ENCODE peak calls at places on chromosomes 2 and 18, in seven cellular contexts. Z is lower leg skin, R is IMR-90, N is upper lobe of left lung, P is adrenal gland, B is uterus, W is A549. C is an unnamed sample.

GRCh38 chr18:46297621-46298020 is 193.4 kb downstream of the HAUS1 start:
- DNase-seq in Z (no peak), R (no peak), N (no peak), P (no peak), B (no peak), W (no peak), C (no peak)

GRCh38 chr18:8696749-8697211 is 8.6 kb upstream of the MTCL1 start:
- DNase-seq in Z (peak), R (peak), N (peak), P (peak), B (peak), W (peak), C (peak)

GRCh38 chr2:86031151-86031550 is 74.5 kb downstream of the POLR1A start:
- DNase-seq in Z (no peak), R (no peak), N (peak), P (no peak), B (no peak), W (no peak), C (no peak)

GRCh38 chr2:169365093-169365483 is 2.8 kb upstream of the LRP2 start:
- DNase-seq in Z (no peak), R (no peak), N (no peak), P (no peak), B (no peak), W (no peak), C (no peak)

GRCh38 chr2:222969491-222969890 is 82.5 kb upstream of the KCNE4 start:
- DNase-seq in Z (no peak), R (peak), N (no peak), P (no peak), B (no peak), W (no peak), C (no peak)

GRCh38 chr2:85409719-85410583 is at the start of gene CAPG:
- DNase-seq in Z (peak), R (no peak), N (peak), P (no peak), B (peak), W (no peak), C (peak)

GRCh38 chr18:76209597-76209996 is 285.4 kb downstream of the ZNF516 start:
- DNase-seq in Z (no peak), R (peak), N (no peak), P (no peak), B (no peak), W (no peak), C (no peak)

GRCh38 chr2:191930205-191930604 is 83.3 kb upstream of the CAVIN2 start:
- DNase-seq in Z (no peak), R (no peak), N (no peak), P (no peak), B (no peak), W (no peak), C (no peak)

GRCh38 chr2:157830696-157831570 is 45.2 kb downstream of the ACVR1 start:
- DNase-seq in Z (peak), R (peak), N (no peak), P (peak), B (no peak), W (peak), C (no peak)

GRCh38 chr2:38771632-38772031 is 6.4 kb upstream of the GEMIN6 start:
- DNase-seq in Z (no peak), R (peak), N (no peak), P (peak), B (no peak), W (no peak), C (no peak)

GRCh38 chr2:107001081-107001480 is 115.1 kb upstream of the ST6GAL2 start:
- DNase-seq in Z (no peak), R (no peak), N (no peak), P (no peak), B (no peak), W (no peak), C (no peak)

GRCh38 chr2:241956521-241957110 is 87.1 kb downstream of the RTP5 start:
- DNase-seq in Z (no peak), R (no peak), N (peak), P (no peak), B (no peak), W (no peak), C (no peak)

GRCh38 chr2:120990451-120990871 is 254.8 kb downstream of the GLI2 start:
- DNase-seq in Z (peak), R (no peak), N (no peak), P (no peak), B (no peak), W (no peak), C (no peak)

GRCh38 chr18:8705280-8705940 is at the start of gene MTCL1:
- DNase-seq in Z (no peak), R (no peak), N (no peak), P (peak), B (no peak), W (peak), C (no peak)

GRCh38 chr2:216649573-216649972 is 16.4 kb downstream of the IGFBP2 start:
- DNase-seq in Z (no peak), R (no peak), N (no peak), P (peak), B (no peak), W (no peak), C (no peak)

GRCh38 chr2:234632527-234633391 is 135.9 kb upstream of the ARL4C start:
- DNase-seq in Z (peak), R (peak), N (no peak), P (no peak), B (no peak), W (no peak), C (no peak)

GRCh38 chr18:44945847-44946490 is 265.3 kb downstream of the SETBP1 start:
- DNase-seq in Z (no peak), R (no peak), N (no peak), P (no peak), B (no peak), W (no peak), C (no peak)

GRCh38 chr2:152646775-152647174 is 70.5 kb downstream of the PRPF40A start:
- DNase-seq in Z (no peak), R (peak), N (no peak), P (no peak), B (no peak), W (peak), C (no peak)

GRCh38 chr2:208360259-208361076 is 46.1 kb upstream of the PTH2R start:
- DNase-seq in Z (no peak), R (no peak), N (peak), P (no peak), B (no peak), W (no peak), C (no peak)

GRCh38 chr18:41954827-41955613 is at the start of gene PIK3C3:
- DNase-seq in Z (peak), R (peak), N (peak), P (peak), B (peak), W (peak), C (peak)
- TF ChIP-seq POLR2A in Z (no peak), R (peak), N (no peak), P (peak), B (peak), W (peak), C (no peak)

GRCh38 chr2:61905372-61906186 is at the start of gene COMMD1:
- DNase-seq in Z (peak), R (peak), N (peak), P (peak), B (peak), W (peak), C (peak)
- TF ChIP-seq POLR2A in Z (no peak), R (peak), N (peak), P (peak), B (peak), W (peak), C (no peak)

GRCh38 chr2:45837812-45838341 is 186.4 kb downstream of the PRKCE start:
- DNase-seq in Z (no peak), R (no peak), N (no peak), P (no peak), B (no peak), W (no peak), C (no peak)
- TF ChIP-seq POLR2A in Z (no peak), R (no peak), N (no peak), P (no peak), B (no peak), W (no peak), C (no peak)

GRCh38 chr2:74536166-74536950 is 6.6 kb downstream of the HTRA2 start:
- DNase-seq in Z (no peak), R (no peak), N (peak), P (no peak), B (no peak), W (no peak), C (no peak)
- TF ChIP-seq POLR2A in Z (no peak), R (no peak), N (no peak), P (no peak), B (no peak), W (no peak), C (no peak)

DNA sequence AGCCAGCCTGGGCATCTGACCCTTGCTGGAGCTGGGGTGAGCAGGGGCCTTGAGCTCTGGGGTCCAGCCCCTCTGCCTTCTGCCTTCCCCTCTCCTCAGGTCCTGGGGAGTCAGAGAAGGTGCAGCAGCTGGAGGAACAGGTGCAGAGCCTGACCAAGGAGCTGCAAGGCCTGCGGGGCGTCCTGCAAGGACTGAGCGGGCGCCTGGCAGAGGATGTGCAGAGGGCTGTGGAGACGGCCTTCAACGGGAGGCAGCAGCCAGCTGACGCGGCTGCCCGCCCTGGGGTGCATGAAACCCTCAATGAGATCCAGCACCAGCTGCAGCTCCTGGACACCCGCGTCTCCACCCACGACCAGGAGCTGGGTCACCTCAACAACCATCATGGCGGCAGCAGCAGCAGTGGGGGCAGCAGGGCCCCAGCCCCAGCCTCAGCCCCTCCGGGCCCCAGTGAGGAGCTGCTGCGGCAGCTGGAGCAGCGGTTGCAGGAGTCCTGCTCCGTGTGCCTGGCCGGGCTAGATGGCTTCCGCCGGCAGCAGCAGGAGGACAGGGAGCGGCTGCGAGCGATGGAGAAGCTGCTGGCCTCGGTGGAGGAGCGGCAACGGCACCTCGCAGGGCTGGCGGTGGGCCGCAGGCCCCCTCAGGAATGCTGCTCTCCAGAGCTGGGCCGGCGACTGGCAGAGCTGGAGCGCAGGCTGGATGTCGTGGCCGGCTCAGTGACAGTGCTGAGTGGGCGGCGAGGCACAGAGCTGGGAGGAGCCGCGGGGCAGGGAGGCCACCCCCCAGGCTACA is 3.8 kb downstream of the EMILIN1 start:
- DNase-seq in Z (no peak), R (no peak), N (peak), P (no peak), B (no peak), W (no peak), C (no peak)
- TF ChIP-seq POLR2A in Z (no peak), R (no peak), N (no peak), P (no peak), B (no peak), W (no peak), C (no peak)

GRCh38 chr2:220465700-220466099 is 838.3 kb downstream of the SLC4A3 start:
- DNase-seq in Z (no peak), R (no peak), N (no peak), P (no peak), B (no peak), W (no peak), C (no peak)

GRCh38 chr2:220469201-220469600 is 841.8 kb downstream of the SLC4A3 start:
- DNase-seq in Z (no peak), R (peak), N (no peak), P (no peak), B (no peak), W (no peak), C (no peak)

GRCh38 chr2:220463876-220464275 is 836.4 kb downstream of the SLC4A3 start:
- DNase-seq in Z (no peak), R (no peak), N (no peak), P (no peak), B (no peak), W (no peak), C (no peak)

GRCh38 chr2:220460257-220460985 is 833.0 kb downstream of the SLC4A3 start:
- DNase-seq in Z (no peak), R (peak), N (no peak), P (no peak), B (no peak), W (no peak), C (no peak)

GRCh38 chr2:220466251-220466691 is 838.8 kb downstream of the SLC4A3 start:
- DNase-seq in Z (no peak), R (peak), N (no peak), P (no peak), B (no peak), W (no peak), C (no peak)
- TF ChIP-seq POLR2A in Z (no peak), R (no peak), N (no peak), P (no peak), B (no peak), W (no peak), C (no peak)

DNA sequence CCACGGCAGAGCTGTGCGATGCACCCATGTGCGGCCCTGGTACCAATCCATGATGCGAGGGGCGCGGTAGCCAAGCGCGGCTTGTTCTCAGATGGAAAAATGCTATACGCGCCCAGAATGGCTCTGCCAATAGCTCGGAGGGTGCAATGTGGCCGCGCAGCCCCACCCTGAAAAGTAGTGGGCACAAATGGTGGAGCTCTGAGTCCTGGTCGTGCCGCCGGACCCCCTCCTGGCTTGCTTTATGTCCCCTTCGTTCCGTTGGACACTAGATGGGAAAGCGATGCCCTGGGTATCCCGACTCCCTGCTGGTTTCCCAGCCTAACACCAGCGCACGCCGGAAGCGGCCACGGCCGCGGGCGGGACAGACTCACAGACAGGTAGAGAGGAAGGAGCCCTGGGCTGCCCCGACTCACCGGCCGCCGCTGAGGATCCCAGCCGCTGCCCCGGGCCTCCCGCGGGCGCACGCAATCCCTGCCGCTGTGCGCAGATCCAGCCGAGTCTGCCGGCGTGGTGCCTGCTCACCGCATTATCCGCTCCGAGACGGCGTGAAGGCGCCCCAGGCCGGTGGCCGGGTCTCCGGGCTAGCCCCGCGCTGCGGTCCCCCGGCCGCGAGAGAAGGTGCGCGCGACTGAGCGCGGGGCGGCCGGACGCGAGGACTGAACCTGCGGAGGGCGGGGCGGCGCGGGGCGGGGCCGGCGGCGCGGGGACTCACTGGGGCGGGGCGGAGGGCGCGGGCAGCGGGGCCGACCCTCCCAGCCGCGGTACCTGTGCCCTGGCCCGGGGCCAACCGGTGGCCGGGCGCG is at the start of gene CDC42EP3:
- DNase-seq in Z (no peak), R (no peak), N (peak), P (peak), B (peak), W (peak), C (peak)
- TF ChIP-seq POLR2A in Z (no peak), R (peak), N (peak), P (peak), B (peak), W (peak), C (no peak)

GRCh38 chr2:27379840-27380625 is 501 bp downstream of the ZNF513 start:
- DNase-seq in Z (peak), R (peak), N (peak), P (peak), B (peak), W (no peak), C (no peak)
- TF ChIP-seq POLR2A in Z (no peak), R (peak), N (no peak), P (peak), B (no peak), W (no peak), C (no peak)

C was measured in breast epithelium.